ENCODE peak calls at places on chromosomes 3 and 15, in eight cellular contexts. T is caudate nucleus; E is hypothalamus; I is stimulated activated CD8-positive, alpha-beta memory T cell treated with anti-CD3 and anti-CD28 coated beads, Interleukin-7, amount 100 ng/mL, for 24 hours; S is breast epithelium; R is GM04503; B is activated effector memory CD4-positive, alpha-beta T cell treated with anti-CD3 and anti-CD28 coated beads, Interleukin-2, amount 50 U/mL, for 16 hours; J is left lung. C is an unnamed sample.

GRCh38 chr3:51677358-51677757 is 6.3 kb downstream of the TEX264 start:
- DNase-seq in J (no peak), S (no peak), B (peak; percentile 61), E (no peak), T (no peak), I (no peak), R (no peak), C (no peak)

GRCh38 chr3:23669541-23670255 is 136.1 kb upstream of the UBE2E1 start:
- DNase-seq in I (no peak), J (no peak), R (no peak), S (no peak), E (no peak), T (no peak), B (no peak), C (no peak)

GRCh38 chr3:156676467-156677119 is 2.2 kb downstream of the TIPARP start:
- DNase-seq in E (no peak), I (no peak), R (no peak), S (no peak), B (no peak), J (no peak), T (no peak), C (no peak)

GRCh38 chr3:71940523-71940922 is 155.6 kb upstream of the PROK2 start:
- DNase-seq in I (no peak), E (no peak), B (no peak), S (no peak), J (no peak), T (no peak), R (no peak), C (no peak)

GRCh38 chr3:136070953-136071949 is 105.7 kb downstream of the PPP2R3A start:
- DNase-seq in T (no peak), I (no peak), B (no peak), R (no peak), S (peak; percentile 73), E (no peak), J (no peak), C (no peak)

GRCh38 chr3:195227871-195228270 is 43.1 kb downstream of the XXYLT1 start:
- DNase-seq in B (peak; percentile 47), T (no peak), S (no peak), J (peak; percentile 41), E (no peak), I (no peak), R (no peak), C (no peak)

GRCh38 chr15:39783244-39783820 is 691 bp upstream of the FSIP1 start:
- DNase-seq in R (no peak), T (no peak), J (no peak), S (no peak), E (no peak), B (no peak), I (no peak), C (no peak)

GRCh38 chr15:63380151-63380827 is 1.4 kb downstream of the CA12 start:
- DNase-seq in I (no peak), R (no peak), J (no peak), B (no peak), S (no peak), T (no peak), E (no peak), C (no peak)

GRCh38 chr15:85097706-85098105 is 116.0 kb downstream of the PDE8A start:
- DNase-seq in J (no peak), I (no peak), S (no peak), R (no peak), E (no peak), B (no peak), T (no peak), C (no peak)

GRCh38 chr3:108334698-108335097 is 38.4 kb downstream of the HHLA2 start:
- DNase-seq in E (no peak), I (no peak), T (no peak), J (no peak), S (no peak), B (no peak), R (no peak), C (no peak)

GRCh38 chr15:44009056-44009455 is 182.3 kb downstream of the WDR76 start:
- DNase-seq in I (no peak), T (no peak), B (no peak), J (no peak), R (peak; percentile 23), E (no peak), S (no peak), C (no peak)

GRCh38 chr3:120147072-120147871 is 53.0 kb upstream of the GSK3B start:
- DNase-seq in T (no peak), E (no peak), J (no peak), I (no peak), B (peak; percentile 70), S (peak; percentile 38), R (no peak), C (no peak)

C was measured in AG04449.